ENCODE peak calls at places on chromosomes 11 and 22, in eight cellular contexts. B, L, J, O, F, X, Y and R are unnamed samples.

GRCh38 chr11:89516496-89516895 is 25.3 kb upstream of the NOX4 start:
- DNase-seq in B (no peak), L (no peak), J (no peak), O (no peak), F (no peak), X (no peak), Y (no peak), R (no peak)

GRCh38 chr11:67286621-67287333 is 2.3 kb upstream of the ANKRD13D start:
- DNase-seq in B (peak), L (no peak), J (no peak), O (no peak), F (no peak), X (no peak), Y (no peak), R (no peak)

GRCh38 chr11:68969386-68969785 is 11.4 kb downstream of the MRGPRD start:
- DNase-seq in B (no peak), L (no peak), J (no peak), O (no peak), F (no peak), X (no peak), Y (no peak), R (no peak)

GRCh38 chr22:26139320-26139719 is 29.9 kb upstream of the SEZ6L start:
- DNase-seq in B (no peak), L (no peak), J (no peak), O (no peak), F (no peak), X (no peak), Y (no peak), R (no peak)

GRCh38 chr22:19103881-19104821 is 18.1 kb downstream of the DGCR2 start:
- DNase-seq in B (no peak), L (no peak), J (no peak), O (no peak), F (no peak), X (no peak), Y (no peak), R (no peak)

GRCh38 chr11:66595245-66595904 is 2.4 kb downstream of the CCS start:
- DNase-seq in B (peak), L (no peak), J (no peak), O (no peak), F (no peak), X (no peak), Y (no peak), R (no peak)

GRCh38 chr11:123069878-123070821 is 8.2 kb upstream of the HSPA8 start:
- DNase-seq in B (peak), L (no peak), J (no peak), O (no peak), F (no peak), X (no peak), Y (no peak), R (no peak)

GRCh38 chr22:21964918-21965484 is 12.4 kb upstream of the PPM1F start:
- DNase-seq in B (no peak), L (no peak), J (no peak), O (no peak), F (no peak), X (no peak), Y (no peak), R (no peak)

GRCh38 chr11:64729851-64730382 is 6.9 kb upstream of the NRXN2 start:
- DNase-seq in B (peak), L (no peak), J (peak), O (no peak), F (no peak), X (no peak), Y (no peak), R (no peak)

GRCh38 chr11:102846292-102846691 is 2.9 kb upstream of the MMP3 start:
- DNase-seq in B (no peak), L (no peak), J (no peak), O (no peak), F (peak), X (no peak), Y (peak), R (no peak)

GRCh38 chr22:37483594-37484114 is 2.5 kb downstream of the MFNG start:
- DNase-seq in B (no peak), L (no peak), J (no peak), O (no peak), F (no peak), X (no peak), Y (no peak), R (no peak)